ENCODE peak calls at places on chromosomes 12 and 14, in nine cellular contexts. I, X, R, H, Z, V, L, G and Y are unnamed samples.

GRCh38 chr12:93813972-93814821 is 137.0 kb downstream of the CRADD start:
- DNase-seq in I (peak; percentile 61), X (no peak), R (no peak), H (no peak), Z (no peak), V (peak; percentile 12), L (peak; percentile 46), G (no peak), Y (no peak)

GRCh38 chr14:28759056-28759657 is 7.4 kb upstream of the FOXG1 start:
- DNase-seq in I (no peak), X (no peak), R (no peak), H (no peak), Z (no peak), V (no peak), L (peak; percentile 68), G (no peak), Y (no peak)

GRCh38 chr12:51911788-51912711 is 4.7 kb downstream of the ACVRL1 start:
- DNase-seq in I (no peak), X (no peak), R (no peak), H (no peak), Z (no peak), V (no peak), L (peak; percentile 23), G (no peak), Y (no peak)

GRCh38 chr12:109760031-109760929 is 46.7 kb downstream of the FAM222A start:
- DNase-seq in I (peak; percentile 42), X (no peak), R (no peak), H (peak; percentile 18), Z (no peak), V (no peak), L (no peak), G (no peak), Y (no peak)

GRCh38 chr12:94872007-94872653 is 131.4 kb downstream of the NDUFA12 start:
- DNase-seq in I (no peak), X (no peak), R (no peak), H (no peak), Z (no peak), V (no peak), L (no peak), G (no peak), Y (no peak)

GRCh38 chr12:84924956-84925355 is 12.4 kb upstream of the SLC6A15 start:
- DNase-seq in I (no peak), X (no peak), R (no peak), H (no peak), Z (no peak), V (no peak), L (no peak), G (no peak), Y (no peak)

GRCh38 chr14:67425603-67426002 is 13.6 kb upstream of the PLEK2 start:
- DNase-seq in I (no peak), X (no peak), R (no peak), H (no peak), Z (no peak), V (no peak), L (no peak), G (no peak), Y (no peak)

GRCh38 chr12:120584343-120585149 is 3.3 kb upstream of the POP5 start:
- DNase-seq in I (peak; percentile 82), X (no peak), R (peak; percentile 5), H (peak; percentile 72), Z (peak; percentile 31), V (peak; percentile 34), L (peak; percentile 32), G (peak; percentile 59), Y (peak; percentile 43)

GRCh38 chr12:3704512-3705348 is 48.2 kb downstream of the CRACR2A start:
- DNase-seq in I (no peak), X (no peak), R (no peak), H (no peak), Z (no peak), V (no peak), L (no peak), G (no peak), Y (no peak)

GRCh38 chr14:104650981-104651875 is 38.2 kb upstream of the INF2 start:
- DNase-seq in I (no peak), X (no peak), R (no peak), H (no peak), Z (no peak), V (no peak), L (no peak), G (no peak), Y (no peak)

GRCh38 chr14:100675664-100676063 is 51.0 kb upstream of the DLK1 start:
- DNase-seq in I (no peak), X (no peak), R (no peak), H (no peak), Z (no peak), V (no peak), L (no peak), G (no peak), Y (no peak)

GRCh38 chr12:126369487-126370463 is 1304.5 kb downstream of the AACS start:
- DNase-seq in I (no peak), X (no peak), R (no peak), H (no peak), Z (no peak), V (no peak), L (peak; percentile 27), G (no peak), Y (no peak)

GRCh38 chr12:96501139-96501741 is 11.9 kb downstream of the CFAP54 start:
- DNase-seq in I (no peak), X (no peak), R (no peak), H (no peak), Z (peak; percentile 54), V (no peak), L (peak; percentile 90), G (no peak), Y (peak; percentile 52)

GRCh38 chr12:85002778-85003296 is 33.2 kb downstream of the TSPAN19 start:
- DNase-seq in I (no peak), X (no peak), R (no peak), H (no peak), Z (no peak), V (no peak), L (no peak), G (no peak), Y (no peak)

GRCh38 chr12:42893802-42894201 is 304.3 kb upstream of the PRICKLE1 start:
- DNase-seq in I (no peak), X (no peak), R (no peak), H (no peak), Z (no peak), V (no peak), L (peak; percentile 17), G (no peak), Y (no peak)

GRCh38 chr14:87186745-87187144 is 806.2 kb downstream of the GALC start:
- DNase-seq in I (no peak), X (no peak), R (no peak), H (no peak), Z (no peak), V (no peak), L (no peak), G (no peak), Y (no peak)

GRCh38 chr14:63435838-63436237 is 107.3 kb downstream of the PPP2R5E start:
- DNase-seq in I (no peak), X (no peak), R (no peak), H (no peak), Z (no peak), V (peak; percentile 2), L (peak; percentile 52), G (no peak), Y (no peak)

GRCh38 chr14:87863047-87863446 is 129.9 kb downstream of the GALC start:
- DNase-seq in I (no peak), X (no peak), R (no peak), H (no peak), Z (no peak), V (no peak), L (no peak), G (no peak), Y (no peak)

GRCh38 chr12:93645702-93646101 is 31.5 kb upstream of the CRADD start:
- DNase-seq in I (no peak), X (no peak), R (no peak), H (no peak), Z (no peak), V (no peak), L (peak; percentile 73), G (no peak), Y (no peak)

GRCh38 chr14:91778217-91778616 is 46.3 kb upstream of the CATSPERB start:
- DNase-seq in I (no peak), X (no peak), R (no peak), H (no peak), Z (no peak), V (no peak), L (no peak), G (no peak), Y (no peak)

GRCh38 chr14:56797569-56798446 is 12.5 kb downstream of the OTX2 start:
- DNase-seq in I (no peak), X (no peak), R (no peak), H (peak; percentile 25), Z (no peak), V (no peak), L (no peak), G (no peak), Y (no peak)

GRCh38 chr12:27652174-27652763 is 44.0 kb upstream of the REP15 start:
- DNase-seq in I (no peak), X (no peak), R (no peak), H (no peak), Z (peak; percentile 61), V (no peak), L (peak; percentile 79), G (peak; percentile 39), Y (peak; percentile 41)

GRCh38 chr12:68446896-68447806 is 115.0 kb upstream of the MDM1 start:
- DNase-seq in I (no peak), X (no peak), R (no peak), H (no peak), Z (no peak), V (no peak), L (no peak), G (no peak), Y (no peak)

GRCh38 chr12:109504068-109504467 is 26.6 kb downstream of the UBE3B start:
- DNase-seq in I (no peak), X (no peak), R (no peak), H (no peak), Z (no peak), V (no peak), L (peak; percentile 3), G (no peak), Y (no peak)

GRCh38 chr12:83461326-83461985 is 774.8 kb downstream of the TMTC2 start:
- DNase-seq in I (no peak), X (no peak), R (no peak), H (no peak), Z (no peak), V (no peak), L (no peak), G (no peak), Y (no peak)